ENCODE peak calls at places on chromosomes 4 and X, in four cellular contexts. E is psoas muscle, S is dorsolateral prefrontal cortex, M is cardiac septum. C is an unnamed sample.

GRCh38 chrX:17375361-17375630 is 296 bp downstream of the NHS start:
- DNase-seq in E (no peak), S (no peak), M (no peak), C (no peak)

GRCh38 chrX:107565005-107565404 is 63.3 kb upstream of the PRPS1 start:
- DNase-seq in E (no peak), S (no peak), M (no peak), C (peak; percentile 53)

GRCh38 chr4:62407534-62407933 is 1207.4 kb downstream of the ADGRL3 start:
- DNase-seq in E (no peak), S (no peak), M (no peak), C (no peak)

GRCh38 chr4:71709961-71710360 is 73.9 kb downstream of the GC start:
- DNase-seq in E (no peak), S (no peak), M (no peak), C (no peak)

GRCh38 chr4:38663021-38663800 is 788 bp upstream of the KLF3 start:
- DNase-seq in E (no peak), S (no peak), M (no peak), C (no peak)

GRCh38 chr4:127521463-127521862 is 111.3 kb upstream of the INTU start:
- DNase-seq in E (no peak), S (no peak), M (no peak), C (no peak)

GRCh38 chr4:169724251-169724650 is 33.5 kb downstream of the HPF1 start:
- DNase-seq in E (no peak), S (no peak), M (no peak), C (peak; percentile 77)

GRCh38 chr4:124640037-124640730 is 72.3 kb downstream of the ANKRD50 start:
- DNase-seq in E (no peak), S (no peak), M (no peak), C (peak; percentile 82)

GRCh38 chr4:83413676-83414075 is 41.9 kb downstream of the HELQ start:
- DNase-seq in E (no peak), S (no peak), M (no peak), C (no peak)

GRCh38 chrX:79146552-79147390 is 2.3 kb downstream of the GPR174 start:
- DNase-seq in E (no peak), S (no peak), M (no peak), C (no peak)

GRCh38 chr4:105145913-105146285 is 777 bp upstream of the TET2 start:
- DNase-seq in E (no peak), S (no peak), M (peak; percentile 78), C (no peak)

GRCh38 chr4:158811216-158811540 is 42.4 kb downstream of the FNIP2 start:
- DNase-seq in E (no peak), S (no peak), M (no peak), C (no peak)